ENCODE peak calls at places on chromosome 21, in nine cellular contexts. N, M, U, T, K, Z, S, F and B are unnamed samples.

GRCh38 chr21:32415999-32416398 is 3.5 kb downstream of the EVA1C start:
- DNase-seq in N (no peak), F (no peak), Z (no peak), K (no peak), T (no peak), U (no peak), S (no peak), M (no peak), B (no peak)

GRCh38 chr21:45455321-45456013 is 50.5 kb downstream of the COL18A1 start:
- DNase-seq in M (peak), F (no peak), N (no peak), K (peak), U (peak), Z (no peak), T (peak), S (peak), B (no peak)

GRCh38 chr21:45542242-45542666 is at the start of gene SLC19A1:
- DNase-seq in Z (no peak), K (peak), T (peak), M (peak), F (peak), S (peak), U (peak), N (no peak), B (peak)

GRCh38 chr21:36860736-36861594 is 105.5 kb downstream of the HLCS start:
- DNase-seq in M (peak), T (no peak), F (no peak), S (peak), Z (no peak), K (no peak), U (peak), N (peak), B (no peak)

GRCh38 chr21:34642211-34643075 is 26.4 kb upstream of the CLIC6 start:
- DNase-seq in U (peak), Z (no peak), F (no peak), N (peak), T (no peak), S (no peak), M (peak), K (no peak), B (no peak)

GRCh38 chr21:44515359-44516165 is 24.4 kb downstream of the KRTAP10-1 start:
- DNase-seq in S (no peak), Z (no peak), N (no peak), K (no peak), M (no peak), T (no peak), U (no peak), F (no peak), B (no peak)

GRCh38 chr21:31728952-31729351 is 3.0 kb downstream of the SCAF4 start:
- DNase-seq in N (no peak), T (no peak), S (no peak), Z (no peak), F (no peak), M (no peak), U (no peak), K (no peak), B (no peak)

GRCh38 chr21:14591277-14591876 is 45.3 kb upstream of the SAMSN1 start:
- DNase-seq in K (no peak), N (no peak), Z (no peak), M (no peak), T (no peak), U (no peak), F (no peak), S (no peak), B (no peak)

GRCh38 chr21:25582888-25583287 is 24.4 kb downstream of the MRPL39 start:
- DNase-seq in S (no peak), U (no peak), T (no peak), Z (no peak), N (no peak), K (no peak), F (no peak), M (no peak), B (no peak)

GRCh38 chr21:18832081-18832670 is 428.6 kb upstream of the TMPRSS15 start:
- DNase-seq in M (no peak), T (no peak), K (no peak), U (no peak), S (no peak), Z (no peak), F (no peak), N (no peak), B (no peak)

GRCh38 chr21:28633803-28634572 is 358.7 kb downstream of the LTN1 start:
- DNase-seq in Z (no peak), M (peak), U (peak), F (peak), T (no peak), N (peak), S (peak), K (no peak), B (no peak)

GRCh38 chr21:45993210-45994085 is 11.9 kb downstream of the COL6A1 start:
- DNase-seq in U (no peak), F (peak), T (no peak), Z (no peak), M (no peak), S (no peak), K (no peak), N (no peak), B (no peak)

GRCh38 chr21:45615145-45615711 is 28.3 kb upstream of the PCBP3 start:
- DNase-seq in F (no peak), Z (no peak), S (no peak), K (no peak), U (no peak), N (peak), T (peak), M (peak), B (no peak)

GRCh38 chr21:45380566-45380965 is 24.4 kb upstream of the COL18A1 start:
- DNase-seq in N (no peak), U (no peak), F (no peak), S (no peak), K (no peak), T (no peak), Z (no peak), M (no peak), B (no peak)

GRCh38 chr21:18877932-18878331 is 474.3 kb upstream of the TMPRSS15 start:
- DNase-seq in T (no peak), U (no peak), N (no peak), Z (no peak), S (no peak), F (no peak), K (no peak), M (no peak), B (no peak)

GRCh38 chr21:38171723-38172344 is 85.0 kb upstream of the KCNJ15 start:
- DNase-seq in U (peak), Z (no peak), T (no peak), N (peak), F (no peak), K (peak), M (peak), S (peak), B (peak)

GRCh38 chr21:29436143-29436542 is 137.4 kb downstream of the BACH1 start:
- DNase-seq in N (no peak), F (peak), S (peak), Z (no peak), U (no peak), K (no peak), T (no peak), M (no peak), B (no peak)

GRCh38 chr21:32094792-32095191 is 184.1 kb downstream of the MIS18A start:
- DNase-seq in N (peak), M (peak), K (peak), Z (no peak), U (peak), S (peak), F (no peak), T (no peak), B (no peak)

GRCh38 chr21:34313116-34313515 is 50.7 kb upstream of the KCNE2 start:
- DNase-seq in T (no peak), K (no peak), N (no peak), F (no peak), U (peak), S (no peak), Z (no peak), M (peak), B (no peak)

GRCh38 chr21:45294509-45295291 is 7.0 kb upstream of the POFUT2 start:
- DNase-seq in K (peak), T (no peak), U (peak), N (peak), S (peak), Z (peak), F (peak), M (peak), B (no peak)

GRCh38 chr21:35658242-35658641 is 402.1 kb downstream of the SETD4 start:
- DNase-seq in K (no peak), U (peak), F (no peak), T (no peak), M (peak), N (peak), S (peak), Z (peak), B (no peak)

GRCh38 chr21:45516071-45516670 is 26.1 kb downstream of the SLC19A1 start:
- DNase-seq in T (no peak), K (no peak), N (no peak), M (no peak), Z (no peak), S (no peak), F (no peak), U (no peak), B (no peak)

GRCh38 chr21:45420061-45420521 is 15.1 kb downstream of the COL18A1 start:
- DNase-seq in Z (no peak), N (no peak), M (no peak), F (no peak), S (no peak), U (no peak), T (no peak), K (no peak), B (no peak)